ENCODE peak calls at places on chromosome 9, in eight cellular contexts. D, R, Y, X, N, O, M and S are unnamed samples.

GRCh38 chr9:125119643-125120286 is 23.6 kb downstream of the SCAI start:
- DNase-seq in D (peak), R (no peak), Y (no peak), X (no peak), N (no peak), O (no peak), M (peak), S (no peak)

GRCh38 chr9:120374817-120375216 is 205.2 kb downstream of the CDK5RAP2 start:
- DNase-seq in D (no peak), R (no peak), Y (no peak), X (no peak), N (no peak), O (no peak), M (no peak), S (no peak)

GRCh38 chr9:109354190-109354589 is 33.3 kb upstream of the EPB41L4B start:
- DNase-seq in D (no peak), R (no peak), Y (no peak), X (no peak), N (no peak), O (no peak), M (no peak), S (no peak)

GRCh38 chr9:99085949-99086948 is 18.7 kb upstream of the TGFBR1 start:
- DNase-seq in D (peak), R (no peak), Y (no peak), X (peak), N (peak), O (no peak), M (peak), S (no peak)

GRCh38 chr9:84966876-84967830 is 297.6 kb downstream of the NTRK2 start:
- DNase-seq in D (peak), R (no peak), Y (no peak), X (no peak), N (no peak), O (no peak), M (no peak), S (no peak)

GRCh38 chr9:113221800-113222481 is 597 bp downstream of the SLC31A1 start:
- DNase-seq in D (no peak), R (no peak), Y (no peak), X (no peak), N (no peak), O (no peak), M (no peak), S (no peak)

GRCh38 chr9:111271481-111272080 is 58.4 kb downstream of the OR2K2 start:
- DNase-seq in D (peak), R (no peak), Y (no peak), X (no peak), N (peak), O (no peak), M (peak), S (peak)

GRCh38 chr9:86975086-86975485 is 27.8 kb upstream of the GAS1 start:
- DNase-seq in D (no peak), R (no peak), Y (no peak), X (no peak), N (no peak), O (no peak), M (no peak), S (no peak)

GRCh38 chr9:97517331-97518089 is 16.0 kb downstream of the TMOD1 start:
- DNase-seq in D (no peak), R (no peak), Y (no peak), X (no peak), N (no peak), O (no peak), M (no peak), S (no peak)

GRCh38 chr9:72150653-72151052 is 1.4 kb downstream of the GDA start:
- DNase-seq in D (no peak), R (no peak), Y (no peak), X (no peak), N (no peak), O (no peak), M (no peak), S (no peak)

GRCh38 chr9:72147676-72148075 is 1.6 kb upstream of the GDA start:
- DNase-seq in D (no peak), R (no peak), Y (no peak), X (no peak), N (no peak), O (no peak), M (no peak), S (no peak)

GRCh38 chr9:72151099-72151498 is 1.9 kb downstream of the GDA start:
- DNase-seq in D (no peak), R (no peak), Y (no peak), X (no peak), N (no peak), O (no peak), M (no peak), S (no peak)

GRCh38 chr9:72150172-72150571 is 932 bp downstream of the GDA start:
- DNase-seq in D (no peak), R (no peak), Y (no peak), X (no peak), N (no peak), O (no peak), M (no peak), S (no peak)

GRCh38 chr9:72149231-72149975 is at the start of gene GDA:
- DNase-seq in D (peak), R (no peak), Y (peak), X (no peak), N (no peak), O (no peak), M (no peak), S (no peak)
- H3K4me3 ChIP-seq in D (peak), R (peak), Y (peak), X (peak), N (no peak), O (no peak), M (no peak), S (no peak)

DNA sequence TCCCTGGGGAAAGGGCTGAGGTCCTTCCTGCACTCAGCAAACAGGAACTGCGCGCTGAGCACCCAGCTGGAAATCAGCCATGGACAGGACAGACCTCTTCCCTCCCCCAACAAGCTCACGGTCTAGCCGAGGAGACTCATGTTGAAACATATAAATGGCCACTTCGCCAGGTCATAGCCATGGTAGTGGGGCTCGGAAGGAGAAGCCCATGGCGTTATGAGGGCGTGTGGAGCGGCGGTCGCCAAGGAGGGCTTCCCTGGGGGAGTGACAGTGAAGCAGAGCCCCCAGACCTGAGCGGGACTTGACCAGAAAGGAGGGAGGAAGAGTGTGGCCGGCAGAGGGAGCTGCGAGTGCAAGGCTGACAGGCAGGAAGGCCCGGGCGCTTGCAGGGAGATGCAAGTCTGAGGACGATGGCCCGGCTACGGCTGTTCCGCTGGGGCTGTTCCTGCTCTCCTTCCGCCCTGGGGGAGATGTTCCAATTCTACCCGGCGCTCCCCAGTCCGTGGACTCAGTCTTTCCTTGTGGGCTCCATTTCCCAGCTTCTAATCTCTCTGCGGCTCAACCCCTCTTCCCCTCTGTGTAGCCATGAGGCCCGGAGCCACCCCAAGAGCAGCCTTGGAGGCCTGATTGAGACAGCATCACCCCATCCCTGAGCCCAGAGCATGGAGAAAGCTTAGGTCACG is 43.9 kb upstream of the PRRC2B start:
- DNase-seq in D (peak), R (no peak), Y (peak), X (peak), N (peak), O (peak), M (peak), S (peak)
- H3K4me3 ChIP-seq in D (peak), R (peak), Y (no peak), X (peak), N (peak), O (no peak), M (peak), S (peak)

GRCh38 chr9:104923740-104924139 is 4.2 kb downstream of the ABCA1 start:
- DNase-seq in D (no peak), R (no peak), Y (no peak), X (no peak), N (no peak), O (peak), M (no peak), S (no peak)
- H3K4me3 ChIP-seq in D (no peak), R (no peak), Y (no peak), X (no peak), N (no peak), O (no peak), M (no peak), S (no peak)

GRCh38 chr9:132410642-132411041 is 631 bp downstream of the CFAP77 start:
- DNase-seq in D (no peak), R (no peak), Y (no peak), X (no peak), N (no peak), O (peak), M (no peak), S (no peak)
- H3K4me3 ChIP-seq in D (peak), R (peak), Y (peak), X (peak), N (peak), O (peak), M (peak), S (peak)

GRCh38 chr9:127974002-127974768 is 6.6 kb downstream of the EEIG1 start:
- DNase-seq in D (no peak), R (no peak), Y (peak), X (no peak), N (no peak), O (no peak), M (no peak), S (no peak)
- H3K4me3 ChIP-seq in D (no peak), R (no peak), Y (peak), X (no peak), N (no peak), O (peak), M (no peak), S (no peak)

DNA sequence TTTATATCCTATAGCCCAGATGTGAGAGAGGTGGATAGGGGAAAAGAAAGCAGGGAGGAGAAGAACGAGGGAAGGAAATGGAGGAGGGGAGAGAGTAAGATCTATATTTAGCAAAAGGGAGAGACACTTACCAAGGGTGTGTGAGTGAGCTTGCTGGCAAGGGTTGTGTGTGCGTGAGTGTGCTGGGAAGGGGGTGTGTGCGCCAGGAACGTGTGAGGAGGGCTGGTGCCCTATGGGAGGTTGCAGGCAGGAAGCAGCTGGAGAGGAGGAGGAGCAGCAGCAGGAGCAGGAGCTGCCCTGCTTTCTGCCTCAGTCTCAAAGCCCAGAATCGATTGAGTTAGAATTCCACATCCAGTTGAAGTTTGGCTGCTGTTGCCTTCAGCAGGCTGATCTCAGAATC is 148.3 kb upstream of the RUSC2 start:
- DNase-seq in D (peak), R (no peak), Y (no peak), X (no peak), N (peak), O (no peak), M (peak), S (peak)
- H3K4me3 ChIP-seq in D (peak), R (no peak), Y (no peak), X (no peak), N (peak), O (no peak), M (peak), S (peak)

DNA sequence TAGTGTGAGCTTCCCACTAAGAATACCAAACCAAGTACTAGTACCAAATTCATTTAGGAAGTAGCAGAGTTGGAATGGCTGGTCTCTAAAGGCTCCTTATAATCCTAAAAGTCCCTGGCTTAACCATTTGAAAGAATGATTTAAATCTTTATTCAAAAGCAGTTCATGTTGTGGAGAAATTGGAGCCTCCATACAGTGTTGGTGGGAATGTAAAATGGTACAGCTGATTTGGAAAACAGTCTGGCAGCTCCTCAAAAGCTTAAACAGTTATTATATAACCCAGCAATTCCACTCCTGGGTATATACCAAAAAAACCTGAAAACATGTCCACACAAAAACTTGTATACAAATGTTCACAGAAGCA is 2.9 kb downstream of the PLIN2 start:
- DNase-seq in D (no peak), R (no peak), Y (no peak), X (no peak), N (no peak), O (no peak), M (no peak), S (no peak)
- H3K4me3 ChIP-seq in D (peak), R (peak), Y (no peak), X (no peak), N (peak), O (no peak), M (peak), S (no peak)